ENCODE peak calls at places on chromosome 5, in nine cellular contexts. X is RCC 7860; Z is tibial artery; L is CD4-positive, CD25-positive, alpha-beta regulatory T cell; E is HuH-7; F is Ammon's horn; W is foreskin keratinocyte; H is smooth muscle cell of the brain vasculature; A is hippocampal formation. U is an unnamed sample.

GRCh38 chr5:64457846-64458245 is 48.0 kb upstream of the RGS7BP start:
- DNase-seq in E (no peak), A (no peak), H (no peak), W (peak; percentile 52), L (no peak), X (no peak), Z (no peak), F (no peak), U (no peak)

GRCh38 chr5:88883566-88884434 is 816 bp upstream of the MEF2C start:
- DNase-seq in X (peak; percentile 56), Z (peak; percentile 76), H (no peak), W (peak; percentile 42), E (no peak), A (peak; percentile 38), L (no peak), F (peak; percentile 74), U (no peak)

GRCh38 chr5:106454651-106455415 is 1215.9 kb downstream of the EFNA5 start:
- DNase-seq in E (peak; percentile 1), W (peak; percentile 89), L (no peak), A (peak; percentile 29), F (peak; percentile 58), H (no peak), Z (no peak), X (peak; percentile 63), U (no peak)

GRCh38 chr5:3595102-3595961 is at the start of gene IRX1:
- DNase-seq in E (no peak), W (no peak), A (no peak), H (no peak), F (peak; percentile 19), X (no peak), Z (no peak), L (no peak), U (no peak)

GRCh38 chr5:606061-606460 is 6.1 kb upstream of the CEP72 start:
- DNase-seq in Z (no peak), H (no peak), X (no peak), A (no peak), E (no peak), W (no peak), L (no peak), F (no peak), U (no peak)

GRCh38 chr5:105632043-105632442 is 2038.7 kb downstream of the EFNA5 start:
- DNase-seq in F (no peak), X (no peak), E (no peak), W (no peak), L (no peak), H (no peak), A (no peak), Z (no peak), U (no peak)

GRCh38 chr5:74632947-74633356 is 7.6 kb downstream of the ENC1 start:
- DNase-seq in A (no peak), X (no peak), F (no peak), H (no peak), E (no peak), L (no peak), W (peak; percentile 62), Z (no peak), U (no peak)

GRCh38 chr5:54876-55569 is 36.9 kb upstream of the PLEKHG4B start:
- DNase-seq in L (no peak), A (no peak), F (no peak), Z (no peak), W (no peak), E (no peak), X (no peak), H (no peak), U (no peak)

GRCh38 chr5:74256947-74257573 is 383.5 kb downstream of the ENC1 start:
- DNase-seq in X (no peak), E (no peak), H (peak; percentile 21), W (no peak), L (no peak), Z (no peak), A (no peak), F (no peak), U (no peak)

GRCh38 chr5:117788596-117788995 is 1199.8 kb downstream of the DTWD2 start:
- DNase-seq in E (no peak), Z (no peak), L (no peak), F (no peak), X (peak; percentile 15), H (no peak), W (no peak), A (no peak), U (no peak)

GRCh38 chr5:96292582-96293247 is 140.3 kb downstream of the PCSK1 start:
- DNase-seq in W (no peak), Z (peak; percentile 68), A (no peak), H (no peak), E (no peak), X (no peak), L (no peak), F (no peak), U (no peak)